ENCODE peak calls at places on chromosomes 11 and 22, in eight cellular contexts. M is gastrocnemius medialis; A is foreskin fibroblast; R is ascending aorta; D is Peyer's patch; B is effector memory CD4-positive, alpha-beta T cell; K is astrocyte of the cerebellum; Y is A549. S is an unnamed sample.
A peak's percentile ranks its signal among the peaks of the same experiment; 100 is the strongest.

GRCh38 chr11:72686639-72687215 is 12.5 kb upstream of the PDE2A start:
- DNase-seq in A (no peak), K (no peak), R (no peak), D (no peak), M (no peak), B (no peak), Y (no peak), S (no peak)

GRCh38 chr11:120057028-120057330 is 80.9 kb downstream of the TRIM29 start:
- DNase-seq in Y (no peak), D (no peak), R (peak; percentile 3), A (no peak), K (no peak), B (no peak), M (no peak), S (no peak)

GRCh38 chr11:130313383-130314183 is 1.1 kb downstream of the ZBTB44 start:
- DNase-seq in B (no peak), K (no peak), R (no peak), A (no peak), D (no peak), Y (no peak), M (no peak), S (no peak)

GRCh38 chr22:21590809-21591641 is 23.5 kb downstream of the UBE2L3 start:
- DNase-seq in A (no peak), B (no peak), R (no peak), K (no peak), M (no peak), D (no peak), Y (no peak), S (no peak)

GRCh38 chr11:26063915-26064314 is 268.0 kb upstream of the ANO3 start:
- DNase-seq in M (no peak), D (no peak), K (no peak), Y (no peak), A (no peak), B (no peak), R (no peak), S (no peak)

GRCh38 chr11:120431633-120432032 is 79.9 kb upstream of the GRIK4 start:
- DNase-seq in D (no peak), Y (peak; percentile 19), K (peak; percentile 26), B (no peak), M (peak; percentile 43), R (no peak), A (peak; percentile 47), S (no peak)

GRCh38 chr11:115910379-115910778 is 406.2 kb upstream of the CADM1 start:
- DNase-seq in M (no peak), D (no peak), A (no peak), K (no peak), Y (no peak), B (no peak), R (no peak), S (no peak)

GRCh38 chr22:38034278-38034882 is 22.8 kb upstream of the PICK1 start:
- DNase-seq in R (peak; percentile 80), B (no peak), A (peak; percentile 89), M (peak; percentile 40), K (peak; percentile 59), Y (peak; percentile 85), D (peak; percentile 50), S (peak; percentile 43)

GRCh38 chr22:36087784-36088183 is 59.2 kb upstream of the RBFOX2 start:
- DNase-seq in M (no peak), A (no peak), R (no peak), B (no peak), Y (no peak), D (no peak), K (no peak), S (no peak)

GRCh38 chr11:96205460-96205809 is 137.6 kb downstream of the MAML2 start:
- DNase-seq in Y (no peak), K (no peak), D (no peak), M (no peak), B (no peak), A (no peak), R (no peak), S (no peak)

GRCh38 chr11:75380716-75381420 is 18.4 kb upstream of the RPS3 start:
- DNase-seq in K (no peak), M (no peak), D (peak; percentile 67), B (no peak), R (no peak), A (no peak), Y (no peak), S (no peak)

GRCh38 chr22:37545703-37546435 is 14.4 kb upstream of the CDC42EP1 start:
- DNase-seq in B (no peak), M (peak; percentile 80), K (peak; percentile 90), A (peak; percentile 96), D (peak; percentile 89), Y (peak; percentile 79), R (peak; percentile 96), S (peak; percentile 71)

GRCh38 chr11:64516226-64516625 is 74.8 kb upstream of the SLC22A12 start:
- DNase-seq in K (no peak), R (no peak), Y (no peak), B (no peak), D (no peak), A (no peak), M (no peak), S (no peak)
- H3K4me3 ChIP-seq in K (no peak overlapping the region), R (no peak overlapping the region), Y (no peak overlapping the region), B (no peak overlapping the region), D (no peak overlapping the region), A (no peak overlapping the region), M (no peak overlapping the region), S (no peak overlapping the region)

DNA sequence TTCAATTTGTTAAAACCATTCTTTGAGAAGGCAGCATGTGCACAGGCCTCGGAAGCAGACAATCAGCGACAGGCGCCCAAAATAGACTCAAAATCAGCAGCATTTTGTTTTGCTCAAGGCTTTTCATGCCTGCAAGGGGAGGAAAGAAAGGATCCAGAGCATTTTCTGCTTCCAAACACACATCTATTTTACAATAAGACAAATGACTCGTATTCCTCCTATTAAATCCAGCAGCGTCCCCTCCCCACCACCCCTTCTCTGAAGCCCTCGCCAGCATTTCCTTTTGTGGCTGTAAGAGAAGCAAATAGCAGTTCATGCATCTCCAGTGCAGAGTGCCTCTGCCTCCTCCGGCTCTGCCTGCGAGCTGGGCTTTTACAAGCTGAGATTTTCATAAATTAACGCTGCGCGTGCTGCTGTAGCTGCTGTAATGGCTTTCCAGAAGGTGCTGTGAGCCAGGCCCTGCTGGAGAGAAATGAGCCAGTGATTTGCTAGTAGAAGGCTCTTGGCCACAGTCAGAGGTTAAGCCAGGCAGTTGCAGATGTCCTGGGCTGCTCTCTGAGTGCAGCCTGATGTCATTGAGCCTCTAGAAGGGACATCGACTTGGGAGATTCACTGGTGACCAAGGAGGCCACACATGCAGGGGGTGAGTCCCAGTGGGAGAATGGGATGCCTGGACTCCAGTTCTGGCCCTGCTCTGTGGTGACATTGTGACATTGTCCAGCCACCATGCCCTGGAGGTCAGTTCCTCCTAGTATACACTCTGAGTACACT is 134.6 kb upstream of the NAV2 start:
- DNase-seq in M (peak; percentile 28), R (peak; percentile 91), K (peak; percentile 51), A (peak; percentile 53), B (no peak), Y (no peak), D (no peak), S (peak; percentile 55)
- H3K4me3 ChIP-seq in M (no peak overlapping the region), R (no peak overlapping the region), K (no peak overlapping the region), A (peak overlapping the region; percentile 2), B (no peak overlapping the region), Y (no peak overlapping the region), D (no peak overlapping the region), S (no peak overlapping the region)

GRCh38 chr11:69051381-69052342 is 2.9 kb downstream of the TPCN2 start:
- DNase-seq in R (no peak), K (no peak), D (no peak), M (no peak), B (no peak), Y (no peak), A (no peak), S (no peak)

GRCh38 chr11:69048718-69049489 is at the start of gene TPCN2:
- DNase-seq in B (peak; percentile 87), K (peak; percentile 91), D (peak; percentile 93), Y (peak; percentile 98), M (peak; percentile 88), R (peak; percentile 95), A (peak; percentile 95), S (peak; percentile 98)

GRCh38 chr11:69050592-69051380 is 2.1 kb downstream of the TPCN2 start:
- DNase-seq in A (no peak), D (no peak), B (no peak), Y (no peak), M (no peak), R (no peak), K (no peak), S (no peak)

GRCh38 chr11:69049490-69049867 is 747 bp downstream of the TPCN2 start:
- DNase-seq in D (no peak), M (no peak), B (no peak), R (no peak), A (no peak), Y (peak; percentile 25), K (no peak), S (no peak)

DNA sequence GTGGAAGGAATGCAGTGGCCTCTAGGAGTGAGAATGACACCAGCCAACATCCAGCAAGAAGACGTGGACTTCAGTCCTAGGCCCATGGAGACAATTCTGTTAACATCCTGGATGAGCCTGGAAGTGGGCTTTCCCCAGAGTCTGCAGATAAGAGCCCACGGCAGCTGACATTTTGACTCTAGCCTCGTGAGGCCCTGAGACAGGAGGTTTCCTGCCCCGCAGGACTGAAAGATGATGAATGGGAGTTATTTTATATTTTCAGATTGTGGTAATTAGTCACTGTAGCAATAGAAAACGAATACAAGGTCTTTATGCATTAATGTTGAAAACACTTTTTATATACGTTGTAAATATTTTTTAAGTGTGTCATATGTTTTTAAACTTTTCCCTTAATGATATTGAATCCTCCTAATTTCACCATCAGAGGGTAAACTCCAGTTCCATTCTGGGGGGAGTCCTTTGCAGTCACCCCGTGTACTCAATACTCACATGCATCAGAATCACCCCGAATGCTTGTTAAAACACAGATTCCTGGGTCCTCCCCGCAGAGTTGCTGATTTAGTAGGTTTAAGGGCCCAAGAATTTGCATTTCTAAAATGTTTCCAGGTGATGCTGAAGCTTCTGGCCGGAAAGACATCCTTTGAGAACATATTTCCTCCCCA is 545 bp upstream of the TPCN2 start:
- DNase-seq in D (no peak), Y (no peak), R (no peak), K (no peak), M (no peak), B (no peak), A (no peak), S (no peak)
- H3K4me3 ChIP-seq in D (peak overlapping the region; percentile 85), Y (peak overlapping the region; percentile 99), R (peak overlapping the region; percentile 97), K (peak overlapping the region; percentile 91), M (peak overlapping the region; percentile 88), B (peak overlapping the region; percentile 98), A (peak overlapping the region; percentile 90), S (peak overlapping the region; percentile 14)

GRCh38 chr11:17719940-17720795 is 797 bp downstream of the MYOD1 start:
- DNase-seq in M (peak; percentile 77), D (no peak), Y (no peak), R (peak; percentile 49), A (no peak), K (no peak), B (no peak), S (peak; percentile 40)

GRCh38 chr11:17722000-17722643 is 2.8 kb downstream of the MYOD1 start:
- DNase-seq in A (no peak), Y (peak; percentile 48), M (peak; percentile 76), K (no peak), B (no peak), D (no peak), R (peak; percentile 41), S (peak; percentile 30)

GRCh38 chr11:17720796-17721171 is 1.4 kb downstream of the MYOD1 start:
- DNase-seq in Y (no peak), R (peak; percentile 49), D (no peak), A (no peak), B (no peak), M (peak; percentile 63), K (no peak), S (peak; percentile 10)

GRCh38 chr11:17719028-17719939 is at the start of gene MYOD1:
- DNase-seq in A (no peak), M (peak; percentile 92), B (no peak), Y (no peak), K (no peak), D (no peak), R (peak; percentile 35), S (peak; percentile 61)

GRCh38 chr11:17721242-17721999 is 2.0 kb downstream of the MYOD1 start:
- DNase-seq in R (peak; percentile 28), B (no peak), A (no peak), D (no peak), K (no peak), Y (no peak), M (no peak), S (no peak)
- H3K4me3 ChIP-seq in R (no peak overlapping the region), B (no peak overlapping the region), A (no peak overlapping the region), D (no peak overlapping the region), K (peak overlapping the region; percentile 43), Y (peak overlapping the region; percentile 23), M (peak overlapping the region; percentile 61), S (no peak overlapping the region)

S was measured in cardiac muscle cell.